ENCODE peak calls at places on chromosomes 5 and 9, in five cellular contexts. One of them, this sample, is unnamed.

GRCh38 chr9:84062538-84062937 is 81.9 kb downstream of the RMI1 start:
- DNase-seq in SK-N-SH: no peak
- DNase-seq in HepG2: no peak
- DNase-seq in HCT116: no peak
- DNase-seq in H1: no peak
- DNase-seq in this sample: no peak

GRCh38 chr5:176817864-176818377 is 7.6 kb downstream of the UNC5A start:
- DNase-seq in SK-N-SH: peak; percentile 86
- DNase-seq in HCT116: no peak
- DNase-seq in H1: no peak
- DNase-seq in HepG2: no peak
- DNase-seq in this sample: no peak

GRCh38 chr5:68683632-68684035 is 410.2 kb upstream of the SLC30A5 start:
- DNase-seq in SK-N-SH: no peak
- DNase-seq in HepG2: no peak
- DNase-seq in HCT116: peak; percentile 80
- DNase-seq in H1: no peak
- DNase-seq in this sample: peak; percentile 46

GRCh38 chr5:125891326-125891725 is 531.9 kb upstream of the GRAMD2B start:
- DNase-seq in HCT116: no peak
- DNase-seq in H1: no peak
- DNase-seq in SK-N-SH: no peak
- DNase-seq in HepG2: no peak
- DNase-seq in this sample: no peak

GRCh38 chr9:133786371-133786753 is 48.2 kb upstream of the SARDH start:
- DNase-seq in H1: no peak
- DNase-seq in HCT116: no peak
- DNase-seq in HepG2: no peak
- DNase-seq in SK-N-SH: no peak
- DNase-seq in this sample: no peak

GRCh38 chr5:21121213-21121612 is 1133.2 kb upstream of the CDH18 start:
- DNase-seq in HCT116: no peak
- DNase-seq in HepG2: no peak
- DNase-seq in H1: no peak
- DNase-seq in SK-N-SH: no peak
- DNase-seq in this sample: no peak

GRCh38 chr9:35852876-35853865 is 17.0 kb downstream of the OR13J1 start:
- DNase-seq in H1: no peak
- DNase-seq in SK-N-SH: no peak
- DNase-seq in HCT116: no peak
- DNase-seq in HepG2: no peak
- DNase-seq in this sample: no peak

GRCh38 chr9:134861586-134862334 is 18.9 kb upstream of the FCN2 start:
- DNase-seq in HepG2: no peak
- DNase-seq in H1: no peak
- DNase-seq in HCT116: no peak
- DNase-seq in SK-N-SH: no peak
- DNase-seq in this sample: no peak

GRCh38 chr5:32540446-32540845 is 44.9 kb upstream of the SUB1 start:
- DNase-seq in SK-N-SH: no peak
- DNase-seq in H1: no peak
- DNase-seq in HepG2: no peak
- DNase-seq in HCT116: no peak
- DNase-seq in this sample: no peak

GRCh38 chr9:105004466-105005090 is 76.6 kb upstream of the ABCA1 start:
- DNase-seq in HCT116: no peak
- DNase-seq in H1: no peak
- DNase-seq in SK-N-SH: no peak
- DNase-seq in HepG2: no peak
- DNase-seq in this sample: no peak

GRCh38 chr9:109497193-109498165 is 628 bp downstream of the PTPN3 start:
- DNase-seq in HCT116: no peak
- DNase-seq in SK-N-SH: peak; percentile 63
- DNase-seq in HepG2: no peak
- DNase-seq in H1: no peak
- DNase-seq in this sample: peak; percentile 82

GRCh38 chr9:29753638-29754037 is 2180.4 kb upstream of the C9orf72 start:
- DNase-seq in SK-N-SH: no peak
- DNase-seq in HCT116: no peak
- DNase-seq in HepG2: no peak
- DNase-seq in H1: no peak
- DNase-seq in this sample: no peak

GRCh38 chr5:60997721-60998120 is 52.7 kb downstream of the NDUFAF2 start:
- DNase-seq in HepG2: no peak
- DNase-seq in HCT116: no peak
- DNase-seq in SK-N-SH: no peak
- DNase-seq in H1: no peak
- DNase-seq in this sample: no peak

GRCh38 chr5:23445573-23445972 is 61.8 kb upstream of the PRDM9 start:
- DNase-seq in H1: no peak
- DNase-seq in HepG2: no peak
- DNase-seq in HCT116: no peak
- DNase-seq in SK-N-SH: no peak
- DNase-seq in this sample: no peak

GRCh38 chr9:134217431-134218210 is 53.3 kb upstream of the RNU6ATAC start:
- DNase-seq in SK-N-SH: peak; percentile 37
- DNase-seq in H1: no peak
- DNase-seq in HCT116: peak; percentile 24
- DNase-seq in HepG2: peak; percentile 70
- DNase-seq in this sample: peak; percentile 88

GRCh38 chr5:115875447-115875846 is 33.7 kb downstream of the AP3S1 start:
- DNase-seq in SK-N-SH: no peak
- DNase-seq in H1: no peak
- DNase-seq in HCT116: no peak
- DNase-seq in HepG2: no peak
- DNase-seq in this sample: peak; percentile 22

GRCh38 chr9:120628207-120628924 is 48.4 kb upstream of the CDK5RAP2 start:
- DNase-seq in H1: no peak
- DNase-seq in HepG2: peak; percentile 14
- DNase-seq in HCT116: no peak
- DNase-seq in SK-N-SH: no peak
- DNase-seq in this sample: no peak

GRCh38 chr5:94422819-94423218 is 195.6 kb downstream of the KIAA0825 start:
- DNase-seq in H1: no peak
- DNase-seq in HCT116: peak; percentile 44
- DNase-seq in SK-N-SH: no peak
- DNase-seq in HepG2: no peak
- DNase-seq in this sample: no peak

GRCh38 chr9:2816476-2817141 is 27.3 kb downstream of the PUM3 start:
- DNase-seq in HepG2: no peak
- DNase-seq in SK-N-SH: no peak
- DNase-seq in HCT116: no peak
- DNase-seq in H1: no peak
- DNase-seq in this sample: no peak

GRCh38 chr5:25963251-25964008 is 1075.0 kb downstream of the CDH9 start:
- DNase-seq in HCT116: no peak
- DNase-seq in SK-N-SH: no peak
- DNase-seq in HepG2: no peak
- DNase-seq in H1: no peak
- DNase-seq in this sample: no peak

GRCh38 chr9:77163889-77164288 is 13.4 kb upstream of the VPS13A start:
- DNase-seq in SK-N-SH: no peak
- DNase-seq in HepG2: no peak
- DNase-seq in HCT116: no peak
- DNase-seq in H1: no peak
- DNase-seq in this sample: no peak
- TF ChIP-seq JUND in SK-N-SH: no peak
- TF ChIP-seq JUND in HepG2: no peak
- TF ChIP-seq JUND in HCT116: no peak
- TF ChIP-seq JUND in H1: no peak
- TF ChIP-seq JUND in this sample: no peak

GRCh38 chr9:129490583-129491485 is 130.1 kb downstream of the C9orf50 start:
- DNase-seq in HepG2: no peak
- DNase-seq in HCT116: no peak
- DNase-seq in H1: no peak
- DNase-seq in SK-N-SH: no peak
- DNase-seq in this sample: no peak
- TF ChIP-seq JUND in HepG2: no peak
- TF ChIP-seq JUND in HCT116: no peak
- TF ChIP-seq JUND in H1: no peak
- TF ChIP-seq JUND in SK-N-SH: no peak
- TF ChIP-seq JUND in this sample: no peak

GRCh38 chr9:4639420-4639819 is 22.7 kb upstream of the PLPP6 start:
- DNase-seq in H1: no peak
- DNase-seq in HepG2: no peak
- DNase-seq in SK-N-SH: no peak
- DNase-seq in HCT116: no peak
- DNase-seq in this sample: no peak

GRCh38 chr9:4638968-4639367 is 23.1 kb upstream of the PLPP6 start:
- DNase-seq in H1: no peak
- DNase-seq in HCT116: no peak
- DNase-seq in HepG2: no peak
- DNase-seq in SK-N-SH: no peak
- DNase-seq in this sample: no peak

GRCh38 chr9:4642351-4642750 is 19.7 kb upstream of the PLPP6 start:
- DNase-seq in HepG2: no peak
- DNase-seq in H1: no peak
- DNase-seq in HCT116: no peak
- DNase-seq in SK-N-SH: no peak
- DNase-seq in this sample: no peak

GRCh38 chr9:4640027-4640426 is 22.1 kb upstream of the PLPP6 start:
- DNase-seq in SK-N-SH: peak; percentile 53
- DNase-seq in HepG2: peak; percentile 15
- DNase-seq in HCT116: peak; percentile 31
- DNase-seq in H1: no peak
- DNase-seq in this sample: peak; percentile 41
- TF ChIP-seq JUND in SK-N-SH: no peak
- TF ChIP-seq JUND in HepG2: no peak
- TF ChIP-seq JUND in HCT116: no peak
- TF ChIP-seq JUND in H1: no peak
- TF ChIP-seq JUND in this sample: no peak

DNA sequence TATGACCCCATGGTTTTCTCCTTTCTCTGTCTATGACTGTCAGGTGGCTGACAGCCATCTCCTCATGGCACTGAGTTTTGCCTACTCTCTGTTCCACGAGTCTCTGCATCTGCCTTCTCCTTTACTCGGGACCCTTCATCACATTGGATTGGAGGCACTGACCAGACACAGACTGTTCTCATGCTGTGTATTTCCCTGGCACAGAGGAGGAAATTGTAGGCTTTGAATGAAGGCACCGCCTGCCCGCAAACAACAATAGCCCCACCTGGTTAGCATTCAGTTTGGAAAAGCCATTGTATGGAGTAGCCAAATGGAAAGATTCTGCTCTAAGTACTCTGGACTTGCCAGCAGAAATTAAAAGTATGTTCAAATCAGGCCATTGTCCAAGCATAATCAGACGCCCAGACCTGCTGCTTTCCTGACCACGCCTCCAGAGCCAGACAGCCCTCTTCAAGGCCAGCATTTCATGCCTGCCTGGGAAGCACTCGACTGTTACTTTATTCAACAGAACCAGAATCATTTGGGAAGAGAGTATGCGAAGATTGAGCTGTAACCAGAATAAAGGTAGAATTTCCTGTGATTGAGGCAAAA is 8.0 kb upstream of the SEMA4D start:
- DNase-seq in HepG2: no peak
- DNase-seq in H1: no peak
- DNase-seq in HCT116: no peak
- DNase-seq in SK-N-SH: no peak
- DNase-seq in this sample: no peak
- TF ChIP-seq JUND in HepG2: no peak
- TF ChIP-seq JUND in H1: no peak
- TF ChIP-seq JUND in HCT116: no peak
- TF ChIP-seq JUND in SK-N-SH: no peak
- TF ChIP-seq JUND in this sample: no peak

GRCh38 chr5:141490771-141491170 is 1.9 kb downstream of the PCDHGC5 start:
- DNase-seq in HCT116: no peak
- DNase-seq in H1: no peak
- DNase-seq in HepG2: no peak
- DNase-seq in SK-N-SH: no peak
- DNase-seq in this sample: no peak

GRCh38 chr5:141491323-141492167 is 2.7 kb downstream of the PCDHGC5 start:
- DNase-seq in HepG2: no peak
- DNase-seq in H1: no peak
- DNase-seq in SK-N-SH: no peak
- DNase-seq in HCT116: no peak
- DNase-seq in this sample: no peak

GRCh38 chr5:141489841-141490240 is 960 bp downstream of the PCDHGC5 start:
- DNase-seq in HCT116: no peak
- DNase-seq in H1: no peak
- DNase-seq in SK-N-SH: no peak
- DNase-seq in HepG2: no peak
- DNase-seq in this sample: no peak

GRCh38 chr5:141488591-141489478 is at the start of gene PCDHGC5:
- DNase-seq in SK-N-SH: no peak
- DNase-seq in HepG2: no peak
- DNase-seq in H1: no peak
- DNase-seq in HCT116: no peak
- DNase-seq in this sample: no peak

DNA sequence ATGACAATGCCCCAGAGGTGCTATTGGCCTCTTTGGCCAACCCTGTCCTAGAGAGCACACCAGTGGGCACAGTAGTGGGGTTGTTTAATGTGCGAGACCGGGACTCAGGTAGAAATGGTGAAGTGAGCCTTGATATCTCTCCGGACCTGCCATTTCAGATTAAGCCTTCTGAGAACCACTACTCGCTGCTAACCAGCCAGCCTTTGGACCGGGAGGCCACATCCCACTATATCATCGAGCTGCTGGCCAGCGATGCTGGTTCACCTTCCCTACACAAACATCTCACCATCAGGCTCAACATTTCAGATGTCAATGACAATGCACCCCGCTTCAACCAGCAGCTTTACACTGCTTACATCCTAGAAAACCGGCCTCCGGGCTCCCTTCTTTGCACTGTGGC is 1.4 kb downstream of the PCDHGC5 start:
- DNase-seq in HepG2: no peak
- DNase-seq in SK-N-SH: no peak
- DNase-seq in H1: no peak
- DNase-seq in HCT116: no peak
- DNase-seq in this sample: no peak
- TF ChIP-seq JUND in HepG2: no peak
- TF ChIP-seq JUND in SK-N-SH: no peak
- TF ChIP-seq JUND in H1: no peak
- TF ChIP-seq JUND in HCT116: no peak
- TF ChIP-seq JUND in this sample: no peak

This sample was measured in T47D.